ENCODE peak calls at places on chromosome 9, in six cellular contexts. K, P, X, T, S and O are unnamed samples.

GRCh38 chr9:81896067-81896466 is 32.2 kb upstream of the SPATA31D4 start:
- DNase-seq in K (no peak), P (no peak), X (peak; percentile 29), T (no peak), S (no peak), O (no peak)

GRCh38 chr9:73230257-73230656 is 78.6 kb downstream of the ANXA1 start:
- DNase-seq in K (no peak), P (no peak), X (peak; percentile 59), T (no peak), S (no peak), O (no peak)

GRCh38 chr9:38127271-38127839 is 58.3 kb upstream of the SHB start:
- DNase-seq in K (no peak), P (no peak), X (no peak), T (no peak), S (no peak), O (no peak)

GRCh38 chr9:128203024-128203841 is at the start of gene DNM1:
- DNase-seq in K (no peak), P (peak; percentile 40), X (peak; percentile 45), T (peak; percentile 61), S (peak; percentile 18), O (peak; percentile 79)

GRCh38 chr9:35257986-35258664 is 96.3 kb downstream of the UNC13B start:
- DNase-seq in K (no peak), P (no peak), X (no peak), T (no peak), S (peak; percentile 8), O (no peak)

GRCh38 chr9:95049761-95050160 is 267.7 kb downstream of the FANCC start:
- DNase-seq in K (no peak), P (no peak), X (no peak), T (no peak), S (no peak), O (no peak)

GRCh38 chr9:107807183-107807582 is 317.6 kb upstream of the KLF4 start:
- DNase-seq in K (no peak), P (peak; percentile 93), X (peak; percentile 46), T (no peak), S (no peak), O (no peak)

GRCh38 chr9:3879731-3880493 is 354.1 kb upstream of the RFX3 start:
- DNase-seq in K (no peak), P (peak; percentile 40), X (no peak), T (no peak), S (peak; percentile 49), O (no peak)

GRCh38 chr9:120481248-120481647 is 98.7 kb downstream of the CDK5RAP2 start:
- DNase-seq in K (no peak), P (peak; percentile 56), X (peak; percentile 6), T (no peak), S (no peak), O (no peak)

GRCh38 chr9:120475341-120475740 is 104.6 kb downstream of the CDK5RAP2 start:
- DNase-seq in K (peak; percentile 24), P (peak; percentile 93), X (peak; percentile 89), T (no peak), S (no peak), O (no peak)

GRCh38 chr9:120480707-120481106 is 99.3 kb downstream of the CDK5RAP2 start:
- DNase-seq in K (no peak), P (peak; percentile 78), X (peak; percentile 37), T (no peak), S (no peak), O (no peak)

GRCh38 chr9:120477534-120478001 is 102.4 kb downstream of the CDK5RAP2 start:
- DNase-seq in K (peak; percentile 72), P (peak; percentile 93), X (peak; percentile 88), T (peak; percentile 53), S (peak; percentile 35), O (peak; percentile 78)

DNA sequence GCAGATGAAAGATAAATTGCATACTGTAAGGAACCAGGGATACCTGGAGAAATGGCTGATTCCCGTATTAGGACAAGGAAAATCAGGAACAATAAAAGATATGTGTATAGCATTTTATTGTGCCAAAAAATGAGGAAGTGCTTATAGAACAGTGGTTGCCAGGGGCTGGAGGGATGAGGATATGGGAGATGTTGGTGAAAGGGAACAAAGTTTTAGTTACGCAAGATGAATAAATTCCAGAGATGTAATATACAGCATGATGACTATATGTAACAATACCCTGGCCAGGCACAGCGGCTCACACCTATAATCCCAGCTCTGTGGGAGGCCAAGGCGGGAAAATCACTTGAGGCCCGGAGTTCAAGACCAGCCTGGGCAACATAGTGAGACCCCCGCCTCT is 101.8 kb downstream of the CDK5RAP2 start:
- DNase-seq in K (no peak), P (peak; percentile 78), X (peak; percentile 13), T (no peak), S (no peak), O (no peak)
- TF ChIP-seq CTCF in K (no peak), P (no peak), X (no peak), T (no peak), S (no peak), O (no peak)

GRCh38 chr9:5073701-5074100 is 88.6 kb downstream of the JAK2 start:
- DNase-seq in K (no peak), P (no peak), X (no peak), T (no peak), S (no peak), O (no peak)
- TF ChIP-seq CTCF in K (no peak), P (no peak), X (no peak), T (no peak), S (no peak), O (no peak)

GRCh38 chr9:112443200-112443599 is 43.4 kb upstream of the KIAA1958 start:
- DNase-seq in K (no peak), P (peak; percentile 26), X (peak; percentile 16), T (no peak), S (no peak), O (peak; percentile 9)
- TF ChIP-seq CTCF in K (peak; percentile 34), P (peak; percentile 49), X (peak; percentile 43), T (peak; percentile 50), S (peak; percentile 47), O (no peak)

GRCh38 chr9:80595192-80595591 is 1023.4 kb downstream of the TLE4 start:
- DNase-seq in K (no peak), P (no peak), X (no peak), T (no peak), S (no peak), O (no peak)
- TF ChIP-seq CTCF in K (no peak), P (no peak), X (no peak), T (no peak), S (no peak), O (no peak)

GRCh38 chr9:12497790-12498189 is 195.4 kb upstream of the TYRP1 start:
- DNase-seq in K (no peak), P (no peak), X (no peak), T (no peak), S (no peak), O (no peak)

GRCh38 chr9:12494411-12494810 is 198.8 kb upstream of the TYRP1 start:
- DNase-seq in K (no peak), P (no peak), X (no peak), T (no peak), S (no peak), O (no peak)
- TF ChIP-seq CTCF in K (no peak), P (no peak), X (no peak), T (no peak), S (no peak), O (no peak)

GRCh38 chr9:134500931-134501265 is 140.7 kb upstream of the COL5A1 start:
- DNase-seq in K (no peak), P (no peak), X (no peak), T (peak; percentile 1), S (no peak), O (no peak)
- TF ChIP-seq CTCF in K (no peak), P (no peak), X (no peak), T (no peak), S (no peak), O (no peak)

GRCh38 chr9:124392254-124392653 is 23.0 kb downstream of the PSMB7 start:
- DNase-seq in K (no peak), P (no peak), X (no peak), T (peak; percentile 26), S (no peak), O (no peak)

GRCh38 chr9:124394167-124394566 is 21.1 kb downstream of the PSMB7 start:
- DNase-seq in K (no peak), P (no peak), X (peak; percentile 30), T (no peak), S (no peak), O (no peak)

GRCh38 chr9:124390812-124391658 is 24.2 kb downstream of the PSMB7 start:
- DNase-seq in K (no peak), P (peak; percentile 83), X (peak; percentile 38), T (no peak), S (no peak), O (no peak)

GRCh38 chr9:124394596-124394995 is 20.6 kb downstream of the PSMB7 start:
- DNase-seq in K (no peak), P (no peak), X (no peak), T (no peak), S (no peak), O (no peak)

DNA sequence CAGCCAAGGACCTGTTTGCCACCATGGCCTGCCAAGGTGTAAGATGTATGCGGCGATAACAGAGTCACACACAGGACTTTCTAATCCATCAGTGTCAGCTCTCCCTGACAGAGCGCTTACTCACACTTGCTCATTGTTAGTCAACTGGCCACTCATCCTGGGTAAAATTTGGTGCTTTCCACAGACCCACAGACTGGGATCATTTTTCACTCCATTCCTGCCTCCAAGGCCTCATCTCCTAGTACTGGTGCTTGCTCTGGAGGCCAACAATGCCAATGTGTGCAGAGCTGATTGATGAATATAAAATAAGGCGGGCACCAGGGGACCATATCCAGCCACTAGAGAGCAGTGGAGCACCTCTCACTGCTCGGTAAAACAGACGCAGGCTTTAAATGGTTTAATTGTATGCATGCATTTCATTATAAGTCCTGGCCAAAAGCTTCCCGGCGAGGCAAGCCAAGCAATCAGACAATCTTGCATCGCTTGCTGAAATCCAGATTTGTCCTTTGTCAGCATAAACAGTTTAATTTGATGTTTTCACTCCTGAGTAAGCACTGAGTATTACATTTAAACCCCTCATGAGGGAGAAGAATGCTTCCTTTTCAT is 22.3 kb downstream of the PSMB7 start:
- DNase-seq in K (peak; percentile 63), P (peak; percentile 98), X (peak; percentile 96), T (no peak), S (no peak), O (no peak)
- TF ChIP-seq CTCF in K (peak; percentile 55), P (peak; percentile 59), X (peak; percentile 48), T (peak; percentile 23), S (no peak), O (no peak)

DNA sequence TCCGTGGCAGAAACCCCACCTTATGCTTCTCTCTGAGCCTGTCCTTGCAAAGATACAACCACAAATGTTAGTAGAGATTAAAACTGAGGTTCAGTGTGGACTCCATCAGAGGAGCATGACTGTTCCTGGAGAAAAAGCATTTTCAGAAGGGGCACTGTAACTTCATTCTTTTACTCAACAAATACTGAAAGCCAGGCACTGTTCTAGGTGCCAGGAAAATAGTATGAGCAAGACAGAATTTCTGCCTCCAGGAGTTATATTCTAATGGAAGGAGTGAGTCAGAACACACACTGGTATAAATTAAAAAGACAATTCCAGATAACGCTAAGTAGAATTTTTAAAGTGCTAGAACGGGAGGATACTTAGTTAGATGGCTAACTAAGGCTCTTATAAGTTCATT is 251.4 kb upstream of the GAS1 start:
- DNase-seq in K (no peak), P (peak; percentile 73), X (peak; percentile 63), T (no peak), S (no peak), O (no peak)
- TF ChIP-seq CTCF in K (no peak), P (no peak), X (no peak), T (no peak), S (no peak), O (no peak)